ENCODE peak calls at places on chromosomes 6 and 20, in eight cellular contexts. One of them, this sample, is unnamed.
A peak's percentile ranks its signal among the peaks of the same experiment; 100 is the strongest.

GRCh38 chr6:4891171-4891570 is 112.7 kb downstream of the RPP40 start:
- DNase-seq in RWPE1: no peak
- DNase-seq in tibial artery: no peak
- DNase-seq in body of pancreas: no peak
- DNase-seq in CD8-positive, alpha-beta T cell: no peak
- DNase-seq in psoas muscle: no peak
- DNase-seq in neuronal stem cell: no peak
- DNase-seq in uterus: no peak
- DNase-seq in this sample: no peak

GRCh38 chr20:35298264-35298663 is 6.0 kb upstream of the FAM83C start:
- DNase-seq in RWPE1: no peak
- DNase-seq in tibial artery: no peak
- DNase-seq in body of pancreas: no peak
- DNase-seq in CD8-positive, alpha-beta T cell: no peak
- DNase-seq in psoas muscle: no peak
- DNase-seq in neuronal stem cell: no peak
- DNase-seq in uterus: no peak
- DNase-seq in this sample: no peak

GRCh38 chr20:63567382-63568169 is 6.5 kb downstream of the HELZ2 start:
- DNase-seq in RWPE1: no peak
- DNase-seq in tibial artery: no peak
- DNase-seq in body of pancreas: no peak
- DNase-seq in CD8-positive, alpha-beta T cell: peak; percentile 56
- DNase-seq in psoas muscle: peak; percentile 76
- DNase-seq in neuronal stem cell: no peak
- DNase-seq in uterus: no peak
- DNase-seq in this sample: no peak

GRCh38 chr6:18148304-18149025 is 6.4 kb downstream of the TPMT start:
- DNase-seq in RWPE1: peak; percentile 51
- DNase-seq in tibial artery: no peak
- DNase-seq in body of pancreas: no peak
- DNase-seq in CD8-positive, alpha-beta T cell: no peak
- DNase-seq in psoas muscle: no peak
- DNase-seq in neuronal stem cell: no peak
- DNase-seq in uterus: peak; percentile 43
- DNase-seq in this sample: peak; percentile 97

GRCh38 chr6:13152804-13153203 is 175.5 kb downstream of the TBC1D7 start:
- DNase-seq in RWPE1: no peak
- DNase-seq in tibial artery: no peak
- DNase-seq in body of pancreas: no peak
- DNase-seq in CD8-positive, alpha-beta T cell: no peak
- DNase-seq in psoas muscle: no peak
- DNase-seq in neuronal stem cell: peak; percentile 86
- DNase-seq in uterus: no peak
- DNase-seq in this sample: no peak

GRCh38 chr6:17930321-17930993 is 57.0 kb downstream of the KIF13A start:
- DNase-seq in RWPE1: no peak
- DNase-seq in tibial artery: no peak
- DNase-seq in body of pancreas: no peak
- DNase-seq in CD8-positive, alpha-beta T cell: no peak
- DNase-seq in psoas muscle: no peak
- DNase-seq in neuronal stem cell: no peak
- DNase-seq in uterus: no peak
- DNase-seq in this sample: no peak

GRCh38 chr6:26249959-26250805 is 114.8 kb upstream of the BTN3A2 start:
- DNase-seq in RWPE1: no peak
- DNase-seq in tibial artery: no peak
- DNase-seq in body of pancreas: peak; percentile 29
- DNase-seq in CD8-positive, alpha-beta T cell: peak; percentile 69
- DNase-seq in psoas muscle: peak; percentile 57
- DNase-seq in neuronal stem cell: peak; percentile 73
- DNase-seq in uterus: no peak
- DNase-seq in this sample: peak; percentile 64

GRCh38 chr6:13576017-13576416 is 1.6 kb downstream of the SIRT5 start:
- DNase-seq in RWPE1: no peak
- DNase-seq in tibial artery: no peak
- DNase-seq in body of pancreas: no peak
- DNase-seq in CD8-positive, alpha-beta T cell: no peak
- DNase-seq in psoas muscle: no peak
- DNase-seq in neuronal stem cell: no peak
- DNase-seq in uterus: no peak
- DNase-seq in this sample: no peak

GRCh38 chr20:13105864-13106457 is 97.2 kb downstream of the SPTLC3 start:
- DNase-seq in RWPE1: peak; percentile 28
- DNase-seq in tibial artery: no peak
- DNase-seq in body of pancreas: no peak
- DNase-seq in CD8-positive, alpha-beta T cell: no peak
- DNase-seq in psoas muscle: no peak
- DNase-seq in neuronal stem cell: no peak
- DNase-seq in uterus: no peak
- DNase-seq in this sample: no peak

GRCh38 chr6:144064402-144064830 is 31.0 kb downstream of the SF3B5 start:
- DNase-seq in RWPE1: no peak
- DNase-seq in tibial artery: peak; percentile 67
- DNase-seq in body of pancreas: peak; percentile 28
- DNase-seq in CD8-positive, alpha-beta T cell: peak; percentile 56
- DNase-seq in psoas muscle: peak; percentile 58
- DNase-seq in neuronal stem cell: peak; percentile 32
- DNase-seq in uterus: no peak
- DNase-seq in this sample: no peak

GRCh38 chr6:111775145-111775936 is 97.9 kb downstream of the FYN start:
- DNase-seq in RWPE1: no peak
- DNase-seq in tibial artery: no peak
- DNase-seq in body of pancreas: no peak
- DNase-seq in CD8-positive, alpha-beta T cell: no peak
- DNase-seq in psoas muscle: no peak
- DNase-seq in neuronal stem cell: no peak
- DNase-seq in uterus: no peak
- DNase-seq in this sample: no peak

GRCh38 chr20:61185841-61186601 is 66.0 kb upstream of the CDH4 start:
- DNase-seq in RWPE1: peak; percentile 90
- DNase-seq in tibial artery: no peak
- DNase-seq in body of pancreas: peak; percentile 23
- DNase-seq in CD8-positive, alpha-beta T cell: no peak
- DNase-seq in psoas muscle: no peak
- DNase-seq in neuronal stem cell: no peak
- DNase-seq in uterus: no peak
- DNase-seq in this sample: peak; percentile 53

GRCh38 chr6:22906091-22906549 is 336.8 kb downstream of the HDGFL1 start:
- DNase-seq in RWPE1: peak; percentile 36
- DNase-seq in tibial artery: no peak
- DNase-seq in body of pancreas: no peak
- DNase-seq in CD8-positive, alpha-beta T cell: no peak
- DNase-seq in psoas muscle: no peak
- DNase-seq in neuronal stem cell: no peak
- DNase-seq in uterus: no peak
- DNase-seq in this sample: no peak

GRCh38 chr6:22149081-22149480 is 147.8 kb downstream of the PRL start:
- DNase-seq in RWPE1: no peak
- DNase-seq in tibial artery: no peak
- DNase-seq in body of pancreas: no peak
- DNase-seq in CD8-positive, alpha-beta T cell: no peak
- DNase-seq in psoas muscle: no peak
- DNase-seq in neuronal stem cell: no peak
- DNase-seq in uterus: no peak
- DNase-seq in this sample: no peak

GRCh38 chr6:89508755-89509563 is 76.0 kb downstream of the ANKRD6 start:
- DNase-seq in RWPE1: no peak
- DNase-seq in tibial artery: no peak
- DNase-seq in body of pancreas: peak; percentile 17
- DNase-seq in CD8-positive, alpha-beta T cell: no peak
- DNase-seq in psoas muscle: no peak
- DNase-seq in neuronal stem cell: no peak
- DNase-seq in uterus: no peak
- DNase-seq in this sample: no peak

GRCh38 chr6:39426057-39426592 is 103.6 kb upstream of the KCNK16 start:
- DNase-seq in RWPE1: peak; percentile 81
- DNase-seq in tibial artery: no peak
- DNase-seq in body of pancreas: no peak
- DNase-seq in CD8-positive, alpha-beta T cell: no peak
- DNase-seq in psoas muscle: no peak
- DNase-seq in neuronal stem cell: no peak
- DNase-seq in uterus: no peak
- DNase-seq in this sample: peak; percentile 43

GRCh38 chr20:23143098-23143497 is 57.0 kb upstream of the CD93 start:
- DNase-seq in RWPE1: peak; percentile 80
- DNase-seq in tibial artery: peak; percentile 86
- DNase-seq in body of pancreas: no peak
- DNase-seq in CD8-positive, alpha-beta T cell: no peak
- DNase-seq in psoas muscle: peak; percentile 79
- DNase-seq in neuronal stem cell: no peak
- DNase-seq in uterus: no peak
- DNase-seq in this sample: no peak

GRCh38 chr20:33209789-33210188 is 7.4 kb upstream of the BPIFA3 start:
- DNase-seq in RWPE1: peak; percentile 91
- DNase-seq in tibial artery: peak; percentile 61
- DNase-seq in body of pancreas: peak; percentile 75
- DNase-seq in CD8-positive, alpha-beta T cell: peak; percentile 38
- DNase-seq in psoas muscle: peak; percentile 70
- DNase-seq in neuronal stem cell: peak; percentile 85
- DNase-seq in uterus: peak; percentile 18
- DNase-seq in this sample: peak; percentile 8

GRCh38 chr20:18634501-18634900 is 46.6 kb downstream of the DTD1 start:
- DNase-seq in RWPE1: no peak
- DNase-seq in tibial artery: no peak
- DNase-seq in body of pancreas: no peak
- DNase-seq in CD8-positive, alpha-beta T cell: no peak
- DNase-seq in psoas muscle: no peak
- DNase-seq in neuronal stem cell: no peak
- DNase-seq in uterus: no peak
- DNase-seq in this sample: no peak

GRCh38 chr20:39800111-39800510 is 838.0 kb downstream of the DHX35 start:
- DNase-seq in RWPE1: peak; percentile 45
- DNase-seq in tibial artery: no peak
- DNase-seq in body of pancreas: no peak
- DNase-seq in CD8-positive, alpha-beta T cell: no peak
- DNase-seq in psoas muscle: no peak
- DNase-seq in neuronal stem cell: no peak
- DNase-seq in uterus: no peak
- DNase-seq in this sample: peak; percentile 88

DNA sequence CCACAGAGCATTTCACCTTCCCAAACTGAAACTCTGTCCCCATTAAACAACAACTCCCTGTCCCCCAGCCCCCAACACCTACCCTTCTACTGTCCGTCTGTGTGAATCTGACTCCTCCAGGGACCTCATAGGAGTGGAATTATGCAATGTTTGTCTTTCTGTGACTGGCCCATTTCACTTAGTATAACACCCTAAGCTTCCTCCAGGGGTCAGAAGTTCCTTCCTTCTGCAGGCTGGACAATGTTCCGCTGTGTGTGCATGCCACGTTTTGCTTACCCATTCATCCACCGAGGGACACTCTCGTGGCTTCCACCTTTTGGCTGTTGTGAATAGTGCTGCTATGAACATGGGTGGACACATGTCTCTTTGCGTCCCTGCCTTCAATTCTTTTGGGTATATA is 37.6 kb upstream of the MPC1 start:
- DNase-seq in RWPE1: no peak
- DNase-seq in tibial artery: peak; percentile 41
- DNase-seq in body of pancreas: no peak
- DNase-seq in CD8-positive, alpha-beta T cell: no peak
- DNase-seq in psoas muscle: peak; percentile 7
- DNase-seq in neuronal stem cell: no peak
- DNase-seq in uterus: no peak
- DNase-seq in this sample: no peak
- H3K27ac ChIP-seq in RWPE1: no peak overlapping the region
- H3K27ac ChIP-seq in tibial artery: no peak overlapping the region
- H3K27ac ChIP-seq in body of pancreas: no peak overlapping the region
- H3K27ac ChIP-seq in CD8-positive, alpha-beta T cell: no peak overlapping the region
- H3K27ac ChIP-seq in psoas muscle: no peak overlapping the region
- H3K27ac ChIP-seq in neuronal stem cell: no peak overlapping the region
- H3K27ac ChIP-seq in uterus: no peak overlapping the region
- H3K27ac ChIP-seq in this sample: no peak overlapping the region

GRCh38 chr20:57375652-57376230 is 15.5 kb upstream of the RBM38 start:
- DNase-seq in RWPE1: no peak
- DNase-seq in tibial artery: peak; percentile 56
- DNase-seq in body of pancreas: no peak
- DNase-seq in CD8-positive, alpha-beta T cell: no peak
- DNase-seq in psoas muscle: no peak
- DNase-seq in neuronal stem cell: no peak
- DNase-seq in uterus: no peak
- DNase-seq in this sample: no peak
- H3K27ac ChIP-seq in RWPE1: peak overlapping the region; percentile 17
- H3K27ac ChIP-seq in tibial artery: no peak overlapping the region
- H3K27ac ChIP-seq in body of pancreas: peak overlapping the region; percentile 34
- H3K27ac ChIP-seq in CD8-positive, alpha-beta T cell: no peak overlapping the region
- H3K27ac ChIP-seq in psoas muscle: no peak overlapping the region
- H3K27ac ChIP-seq in neuronal stem cell: no peak overlapping the region
- H3K27ac ChIP-seq in uterus: no peak overlapping the region
- H3K27ac ChIP-seq in this sample: no peak overlapping the region

DNA sequence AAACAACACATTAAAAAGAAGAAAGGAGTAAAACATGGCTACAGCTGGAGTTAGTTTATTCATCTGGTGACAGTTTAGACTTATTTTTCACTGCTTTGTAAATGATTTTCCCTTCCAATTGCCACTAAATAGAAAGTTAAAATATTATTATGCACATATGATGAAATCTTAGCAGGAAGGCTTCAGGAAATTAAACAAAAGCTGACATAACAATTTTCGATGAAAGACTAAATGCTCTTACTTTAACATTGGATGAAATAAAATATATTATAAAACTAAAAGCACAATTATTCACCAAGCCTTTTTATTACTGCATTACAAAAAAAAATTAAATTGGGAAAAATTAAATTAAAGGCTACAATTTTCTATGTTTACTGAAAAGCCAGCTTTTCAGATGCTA is 158.0 kb downstream of the MMUT start:
- DNase-seq in RWPE1: no peak
- DNase-seq in tibial artery: no peak
- DNase-seq in body of pancreas: no peak
- DNase-seq in CD8-positive, alpha-beta T cell: no peak
- DNase-seq in psoas muscle: no peak
- DNase-seq in neuronal stem cell: no peak
- DNase-seq in uterus: no peak
- DNase-seq in this sample: no peak
- H3K27ac ChIP-seq in RWPE1: no peak overlapping the region
- H3K27ac ChIP-seq in tibial artery: no peak overlapping the region
- H3K27ac ChIP-seq in body of pancreas: no peak overlapping the region
- H3K27ac ChIP-seq in CD8-positive, alpha-beta T cell: no peak overlapping the region
- H3K27ac ChIP-seq in psoas muscle: no peak overlapping the region
- H3K27ac ChIP-seq in neuronal stem cell: no peak overlapping the region
- H3K27ac ChIP-seq in uterus: no peak overlapping the region
- H3K27ac ChIP-seq in this sample: no peak overlapping the region

DNA sequence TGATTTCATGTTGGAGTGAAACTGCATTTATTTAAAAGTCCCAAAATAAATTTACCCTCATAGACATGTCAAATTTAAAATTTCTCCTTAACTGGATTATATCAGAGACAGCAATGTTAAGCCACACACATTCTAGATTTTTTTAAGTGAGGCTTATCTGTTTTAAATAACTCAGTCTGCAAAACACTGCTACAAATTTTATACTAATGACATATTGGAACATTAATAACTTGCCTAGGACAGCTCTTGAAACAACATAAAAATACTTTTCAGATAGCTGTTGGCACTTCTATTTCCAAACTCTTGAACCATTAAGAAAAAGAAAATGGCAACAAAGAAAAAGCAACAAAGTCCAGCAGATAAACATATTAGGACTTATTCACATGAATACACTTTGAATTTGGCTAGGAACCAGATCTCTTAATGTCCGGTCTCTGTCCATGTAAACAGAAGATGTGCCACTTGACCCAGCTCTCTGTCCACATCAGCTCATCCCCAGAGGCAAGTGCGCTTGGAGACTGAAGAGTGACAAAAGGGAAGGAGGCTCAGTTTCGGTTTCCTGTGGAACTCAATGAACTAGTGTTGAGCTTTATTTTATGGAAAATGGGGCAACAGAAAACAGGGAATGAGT is 219.3 kb upstream of the THBS2 start:
- DNase-seq in RWPE1: no peak
- DNase-seq in tibial artery: no peak
- DNase-seq in body of pancreas: no peak
- DNase-seq in CD8-positive, alpha-beta T cell: no peak
- DNase-seq in psoas muscle: no peak
- DNase-seq in neuronal stem cell: no peak
- DNase-seq in uterus: no peak
- DNase-seq in this sample: no peak
- H3K27ac ChIP-seq in RWPE1: no peak overlapping the region
- H3K27ac ChIP-seq in tibial artery: peak overlapping the region; percentile 59
- H3K27ac ChIP-seq in body of pancreas: no peak overlapping the region
- H3K27ac ChIP-seq in CD8-positive, alpha-beta T cell: no peak overlapping the region
- H3K27ac ChIP-seq in psoas muscle: no peak overlapping the region
- H3K27ac ChIP-seq in neuronal stem cell: no peak overlapping the region
- H3K27ac ChIP-seq in uterus: peak overlapping the region; percentile 47
- H3K27ac ChIP-seq in this sample: no peak overlapping the region

This sample was measured in epithelial cell of prostate.